ENCODE peak calls at places on chromosomes 4 and X, in seven cellular contexts. One of them, this sample, is unnamed.
A peak's percentile ranks its signal among the peaks of the same experiment; 100 is the strongest.

GRCh38 chr4:120299631-120300030 is 233.0 kb upstream of the MAD2L1 start:
- DNase-seq in colonic mucosa: no peak
- DNase-seq in cardiac muscle cell: no peak
- DNase-seq in fibroblast of lung: no peak
- DNase-seq in GM20000: no peak
- DNase-seq in WTC11: no peak
- DNase-seq in ovary: no peak
- DNase-seq in this sample: no peak

GRCh38 chr4:72286185-72286584 is 254.4 kb downstream of the NPFFR2 start:
- DNase-seq in colonic mucosa: no peak
- DNase-seq in WTC11: no peak
- DNase-seq in fibroblast of lung: peak; percentile 32
- DNase-seq in cardiac muscle cell: peak; percentile 13
- DNase-seq in GM20000: no peak
- DNase-seq in ovary: no peak
- DNase-seq in this sample: peak; percentile 6

GRCh38 chr4:6109842-6110560 is 90.3 kb downstream of the JAKMIP1 start:
- DNase-seq in fibroblast of lung: no peak
- DNase-seq in colonic mucosa: no peak
- DNase-seq in cardiac muscle cell: no peak
- DNase-seq in WTC11: peak; percentile 85
- DNase-seq in ovary: no peak
- DNase-seq in GM20000: no peak
- DNase-seq in this sample: no peak

GRCh38 chrX:10486373-10486772 is 134.0 kb downstream of the MID1 start:
- DNase-seq in colonic mucosa: no peak
- DNase-seq in ovary: no peak
- DNase-seq in fibroblast of lung: peak; percentile 81
- DNase-seq in GM20000: no peak
- DNase-seq in WTC11: no peak
- DNase-seq in cardiac muscle cell: no peak
- DNase-seq in this sample: no peak

GRCh38 chrX:150032742-150033141 is 94.5 kb upstream of the EOLA2 start:
- DNase-seq in colonic mucosa: no peak
- DNase-seq in WTC11: no peak
- DNase-seq in ovary: no peak
- DNase-seq in fibroblast of lung: peak; percentile 62
- DNase-seq in GM20000: no peak
- DNase-seq in cardiac muscle cell: no peak
- DNase-seq in this sample: no peak

GRCh38 chr4:141142423-141142822 is 9.2 kb upstream of the RNF150 start:
- DNase-seq in colonic mucosa: no peak
- DNase-seq in cardiac muscle cell: no peak
- DNase-seq in ovary: no peak
- DNase-seq in WTC11: no peak
- DNase-seq in GM20000: no peak
- DNase-seq in fibroblast of lung: peak; percentile 60
- DNase-seq in this sample: no peak

GRCh38 chr4:143700420-143701352 is at the start of gene FREM3:
- DNase-seq in colonic mucosa: no peak
- DNase-seq in cardiac muscle cell: peak; percentile 26
- DNase-seq in fibroblast of lung: no peak
- DNase-seq in ovary: no peak
- DNase-seq in WTC11: peak; percentile 51
- DNase-seq in GM20000: no peak
- DNase-seq in this sample: no peak

GRCh38 chrX:46572295-46572936 is 1.1 kb upstream of the CHST7 start:
- DNase-seq in cardiac muscle cell: no peak
- DNase-seq in colonic mucosa: no peak
- DNase-seq in GM20000: peak; percentile 45
- DNase-seq in fibroblast of lung: no peak
- DNase-seq in ovary: no peak
- DNase-seq in WTC11: no peak
- DNase-seq in this sample: peak; percentile 46

GRCh38 chrX:148577711-148578110 is 77.3 kb downstream of the AFF2 start:
- DNase-seq in ovary: no peak
- DNase-seq in cardiac muscle cell: no peak
- DNase-seq in WTC11: no peak
- DNase-seq in fibroblast of lung: peak; percentile 13
- DNase-seq in GM20000: no peak
- DNase-seq in colonic mucosa: no peak
- DNase-seq in this sample: no peak

GRCh38 chr4:47010347-47011188 is 17.2 kb upstream of the GABRA4 start:
- DNase-seq in cardiac muscle cell: no peak
- DNase-seq in WTC11: no peak
- DNase-seq in GM20000: peak; percentile 53
- DNase-seq in ovary: no peak
- DNase-seq in fibroblast of lung: no peak
- DNase-seq in colonic mucosa: no peak
- DNase-seq in this sample: peak; percentile 43

GRCh38 chr4:154727540-154727939 is 16.3 kb upstream of the LRAT start:
- DNase-seq in fibroblast of lung: no peak
- DNase-seq in GM20000: no peak
- DNase-seq in cardiac muscle cell: no peak
- DNase-seq in ovary: no peak
- DNase-seq in WTC11: no peak
- DNase-seq in colonic mucosa: no peak
- DNase-seq in this sample: no peak

GRCh38 chr4:74884282-74884681 is 48.6 kb upstream of the PARM1 start:
- DNase-seq in fibroblast of lung: no peak
- DNase-seq in cardiac muscle cell: no peak
- DNase-seq in GM20000: no peak
- DNase-seq in WTC11: no peak
- DNase-seq in ovary: no peak
- DNase-seq in colonic mucosa: no peak
- DNase-seq in this sample: no peak

GRCh38 chr4:108959497-108959896 is 196.6 kb upstream of the ETNPPL start:
- DNase-seq in colonic mucosa: no peak
- DNase-seq in ovary: no peak
- DNase-seq in WTC11: no peak
- DNase-seq in cardiac muscle cell: no peak
- DNase-seq in GM20000: no peak
- DNase-seq in fibroblast of lung: peak; percentile 51
- DNase-seq in this sample: no peak

GRCh38 chrX:38614485-38614884 is 53.1 kb downstream of the TSPAN7 start:
- DNase-seq in ovary: no peak
- DNase-seq in fibroblast of lung: no peak
- DNase-seq in WTC11: no peak
- DNase-seq in cardiac muscle cell: no peak
- DNase-seq in colonic mucosa: no peak
- DNase-seq in GM20000: no peak
- DNase-seq in this sample: no peak

GRCh38 chr4:30721353-30722091 is 1.4 kb downstream of the PCDH7 start:
- DNase-seq in GM20000: peak; percentile 30
- DNase-seq in ovary: no peak
- DNase-seq in cardiac muscle cell: peak; percentile 79
- DNase-seq in fibroblast of lung: peak; percentile 65
- DNase-seq in colonic mucosa: peak; percentile 22
- DNase-seq in WTC11: peak; percentile 63
- DNase-seq in this sample: peak; percentile 31

GRCh38 chrX:38142598-38142997 is 78.1 kb downstream of the SRPX start:
- DNase-seq in colonic mucosa: no peak
- DNase-seq in cardiac muscle cell: no peak
- DNase-seq in GM20000: no peak
- DNase-seq in fibroblast of lung: peak; percentile 49
- DNase-seq in WTC11: no peak
- DNase-seq in ovary: peak; percentile 14
- DNase-seq in this sample: no peak

GRCh38 chr4:113189546-113189945 is 140.1 kb downstream of the ANK2 start:
- DNase-seq in ovary: no peak
- DNase-seq in WTC11: no peak
- DNase-seq in GM20000: no peak
- DNase-seq in colonic mucosa: no peak
- DNase-seq in fibroblast of lung: no peak
- DNase-seq in cardiac muscle cell: no peak
- DNase-seq in this sample: no peak

GRCh38 chr4:92215471-92215870 is 88.3 kb upstream of the GRID2 start:
- DNase-seq in WTC11: no peak
- DNase-seq in cardiac muscle cell: no peak
- DNase-seq in GM20000: no peak
- DNase-seq in ovary: no peak
- DNase-seq in fibroblast of lung: no peak
- DNase-seq in colonic mucosa: no peak
- DNase-seq in this sample: no peak

GRCh38 chr4:118757761-118758213 is 72.6 kb downstream of the METTL14 start:
- DNase-seq in WTC11: no peak
- DNase-seq in ovary: no peak
- DNase-seq in cardiac muscle cell: no peak
- DNase-seq in GM20000: no peak
- DNase-seq in fibroblast of lung: no peak
- DNase-seq in colonic mucosa: no peak
- DNase-seq in this sample: no peak

GRCh38 chr4:66266035-66266434 is 595.7 kb upstream of the EPHA5 start:
- DNase-seq in WTC11: peak; percentile 47
- DNase-seq in colonic mucosa: no peak
- DNase-seq in GM20000: no peak
- DNase-seq in fibroblast of lung: no peak
- DNase-seq in cardiac muscle cell: peak; percentile 8
- DNase-seq in ovary: no peak
- DNase-seq in this sample: no peak

GRCh38 chr4:179328627-179329026 is 1886.4 kb upstream of the AGA start:
- DNase-seq in cardiac muscle cell: no peak
- DNase-seq in fibroblast of lung: no peak
- DNase-seq in colonic mucosa: no peak
- DNase-seq in GM20000: no peak
- DNase-seq in WTC11: no peak
- DNase-seq in ovary: no peak
- DNase-seq in this sample: no peak

DNA sequence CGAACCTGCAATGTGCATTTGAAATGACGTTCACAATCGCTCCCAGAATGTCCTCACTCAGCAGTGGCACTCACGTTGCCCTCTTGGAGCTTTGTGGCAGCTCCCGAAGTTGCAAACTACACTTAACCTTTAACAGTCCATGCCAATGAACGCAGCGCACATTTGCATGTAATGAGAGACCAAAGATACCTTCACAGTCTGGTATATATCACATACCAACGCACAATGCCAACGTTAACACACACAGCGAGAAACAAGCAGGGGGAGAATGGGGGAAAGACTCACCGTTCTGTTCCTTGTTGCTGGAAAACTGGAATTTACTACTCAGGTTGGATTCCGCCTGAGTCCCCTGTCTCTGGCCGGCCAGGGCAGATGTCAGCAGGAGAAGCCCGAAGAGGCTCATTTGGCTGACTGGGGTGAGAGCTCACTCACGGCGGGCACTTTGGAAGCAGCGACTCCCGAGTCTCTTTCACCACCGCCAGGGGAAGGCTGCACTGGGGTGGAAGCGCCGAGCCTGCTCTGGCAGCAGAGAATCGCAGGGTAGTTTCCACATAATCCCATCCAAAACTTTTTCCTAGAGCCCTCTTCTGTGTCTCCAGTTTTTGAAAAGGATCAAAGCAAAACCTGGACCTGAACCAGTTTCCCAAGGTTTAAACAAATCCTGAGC is 965 bp downstream of the PDGFC start:
- DNase-seq in WTC11: peak; percentile 63
- DNase-seq in cardiac muscle cell: peak; percentile 82
- DNase-seq in GM20000: peak; percentile 27
- DNase-seq in fibroblast of lung: peak; percentile 57
- DNase-seq in ovary: peak; percentile 67
- DNase-seq in colonic mucosa: peak; percentile 54
- DNase-seq in this sample: peak; percentile 29
- TF ChIP-seq CTCF in WTC11: no peak
- TF ChIP-seq CTCF in cardiac muscle cell: peak; percentile 64
- TF ChIP-seq CTCF in GM20000: no peak
- TF ChIP-seq CTCF in fibroblast of lung: peak; percentile 63
- TF ChIP-seq CTCF in ovary: peak; percentile 27
- TF ChIP-seq CTCF in colonic mucosa: no peak
- TF ChIP-seq CTCF in this sample: no peak

DNA sequence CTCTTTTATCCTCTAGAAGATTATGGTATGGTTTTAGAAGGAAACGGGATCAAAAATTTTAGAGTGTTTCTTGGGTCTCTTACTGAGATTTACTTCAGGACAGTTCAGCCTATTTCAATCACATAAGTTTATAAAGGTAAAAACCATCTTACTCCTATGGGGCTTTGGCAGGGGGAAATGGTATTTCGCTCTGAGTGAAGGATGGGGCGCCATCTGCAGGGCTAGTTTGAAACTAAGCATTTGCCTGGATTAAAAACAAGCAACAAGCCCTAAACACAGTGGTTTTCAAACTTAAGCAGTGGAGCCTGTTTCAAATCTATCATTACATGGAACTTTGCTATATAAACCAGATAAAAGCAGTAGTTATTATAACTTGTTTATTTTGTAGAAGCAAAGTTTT is 361.5 kb upstream of the FMR1 start:
- DNase-seq in GM20000: no peak
- DNase-seq in cardiac muscle cell: peak; percentile 58
- DNase-seq in colonic mucosa: no peak
- DNase-seq in WTC11: no peak
- DNase-seq in fibroblast of lung: no peak
- DNase-seq in ovary: no peak
- DNase-seq in this sample: no peak
- TF ChIP-seq CTCF in GM20000: no peak
- TF ChIP-seq CTCF in cardiac muscle cell: no peak
- TF ChIP-seq CTCF in colonic mucosa: no peak
- TF ChIP-seq CTCF in WTC11: no peak
- TF ChIP-seq CTCF in fibroblast of lung: no peak
- TF ChIP-seq CTCF in ovary: no peak
- TF ChIP-seq CTCF in this sample: no peak

GRCh38 chrX:13472975-13473665 is 96.3 kb upstream of the EGFL6 start:
- DNase-seq in cardiac muscle cell: no peak
- DNase-seq in GM20000: no peak
- DNase-seq in ovary: no peak
- DNase-seq in WTC11: no peak
- DNase-seq in fibroblast of lung: no peak
- DNase-seq in colonic mucosa: no peak
- DNase-seq in this sample: no peak
- TF ChIP-seq CTCF in cardiac muscle cell: no peak
- TF ChIP-seq CTCF in GM20000: no peak
- TF ChIP-seq CTCF in ovary: no peak
- TF ChIP-seq CTCF in WTC11: no peak
- TF ChIP-seq CTCF in fibroblast of lung: no peak
- TF ChIP-seq CTCF in colonic mucosa: no peak
- TF ChIP-seq CTCF in this sample: no peak

GRCh38 chr4:242121-242848 is 63.0 kb downstream of the ZNF732 start:
- DNase-seq in GM20000: peak; percentile 60
- DNase-seq in ovary: peak; percentile 68
- DNase-seq in cardiac muscle cell: peak; percentile 73
- DNase-seq in WTC11: peak; percentile 60
- DNase-seq in fibroblast of lung: peak; percentile 47
- DNase-seq in colonic mucosa: peak; percentile 66
- DNase-seq in this sample: peak; percentile 47

GRCh38 chr4:243407-243806 is 61.9 kb downstream of the ZNF732 start:
- DNase-seq in WTC11: peak; percentile 33
- DNase-seq in fibroblast of lung: no peak
- DNase-seq in cardiac muscle cell: no peak
- DNase-seq in colonic mucosa: no peak
- DNase-seq in ovary: no peak
- DNase-seq in GM20000: no peak
- DNase-seq in this sample: no peak

DNA sequence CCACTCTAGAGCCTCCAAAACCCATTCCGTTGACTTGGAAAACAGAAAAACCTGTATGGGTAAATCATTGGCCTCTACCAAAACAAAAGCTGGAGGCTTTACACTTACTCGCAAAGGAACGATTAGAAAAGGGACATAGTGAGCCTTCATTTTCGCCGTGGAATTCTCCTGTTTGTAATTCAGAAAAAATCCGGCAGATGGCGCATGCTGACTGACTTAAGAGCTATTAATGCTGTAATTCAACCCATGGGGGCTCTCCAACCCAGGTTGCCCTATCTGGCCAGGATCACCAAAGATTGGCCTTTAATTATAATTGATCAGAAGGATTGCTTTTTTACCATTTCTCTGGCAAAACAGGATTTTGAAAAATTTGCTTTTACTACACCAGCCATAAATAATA is 60.8 kb downstream of the ZNF732 start:
- DNase-seq in fibroblast of lung: peak; percentile 2
- DNase-seq in WTC11: peak; percentile 59
- DNase-seq in GM20000: peak; percentile 17
- DNase-seq in ovary: peak; percentile 32
- DNase-seq in cardiac muscle cell: peak; percentile 32
- DNase-seq in colonic mucosa: peak; percentile 57
- DNase-seq in this sample: peak; percentile 12
- TF ChIP-seq CTCF in fibroblast of lung: peak; percentile 11
- TF ChIP-seq CTCF in WTC11: peak; percentile 81
- TF ChIP-seq CTCF in GM20000: peak; percentile 26
- TF ChIP-seq CTCF in ovary: no peak
- TF ChIP-seq CTCF in cardiac muscle cell: peak; percentile 19
- TF ChIP-seq CTCF in colonic mucosa: peak; percentile 58
- TF ChIP-seq CTCF in this sample: peak; percentile 42

This sample was measured in GM13976.